ENCODE peak calls at places on chromosomes 5 and 9, in seven cellular contexts. B is lower leg skin; V is mammary epithelial cell; J is cardiac muscle cell; I is stimulated activated CD4-positive, alpha-beta T cell treated with anti-CD3 and anti-CD28 coated beads, Interleukin-2, amount 100 ng/mL, for 48 hours; D is CD4-positive, alpha-beta memory T cell; T is NB4. C is an unnamed sample.

GRCh38 chr5:159286420-159287035 is 23.4 kb downstream of the UBLCP1 start:
- DNase-seq in B (no peak), V (peak), J (peak), I (peak), D (peak), T (peak), C (no peak)

GRCh38 chr5:14787801-14788579 is 83.6 kb downstream of the ANKH start:
- DNase-seq in B (no peak), V (no peak), J (no peak), I (no peak), D (no peak), T (peak), C (no peak)

GRCh38 chr9:95107001-95107749 is 210.3 kb downstream of the FANCC start:
- DNase-seq in B (no peak), V (no peak), J (no peak), I (no peak), D (no peak), T (no peak), C (no peak)

GRCh38 chr9:33425128-33425533 is 22.3 kb downstream of the AQP3 start:
- DNase-seq in B (no peak), V (no peak), J (no peak), I (no peak), D (no peak), T (no peak), C (no peak)

GRCh38 chr5:108661590-108662219 is 86.0 kb upstream of the FER start:
- DNase-seq in B (no peak), V (peak), J (no peak), I (no peak), D (no peak), T (no peak), C (no peak)

GRCh38 chr5:75891020-75891419 is 173.8 kb upstream of the POC5 start:
- DNase-seq in B (no peak), V (no peak), J (no peak), I (no peak), D (no peak), T (no peak), C (no peak)

GRCh38 chr9:115838417-115838816 is 315.2 kb upstream of the PAPPA start:
- DNase-seq in B (no peak), V (no peak), J (no peak), I (no peak), D (no peak), T (no peak), C (no peak)

GRCh38 chr5:93746406-93747056 is 5.1 kb upstream of the POU5F2 start:
- DNase-seq in B (no peak), V (peak), J (no peak), I (no peak), D (no peak), T (no peak), C (no peak)

GRCh38 chr9:111843971-111844370 is 49.2 kb upstream of the SHOC1 start:
- DNase-seq in B (no peak), V (peak), J (no peak), I (no peak), D (no peak), T (no peak), C (no peak)